ENCODE peak calls at places on chromosomes 6 and 20, in four cellular contexts. N is cardiac fibroblast, Z is foreskin fibroblast, O is adrenal gland. R is an unnamed sample.

GRCh38 chr20:3085571-3086072 is 1.1 kb upstream of the AVP start:
- DNase-seq in N (no peak), Z (no peak), O (no peak), R (no peak)

GRCh38 chr6:37630281-37630799 is 67.3 kb downstream of the MDGA1 start:
- DNase-seq in N (peak), Z (peak), O (peak), R (peak)

GRCh38 chr6:131116755-131117360 is 18.4 kb upstream of the AKAP7 start:
- DNase-seq in N (peak), Z (peak), O (no peak), R (no peak)

GRCh38 chr6:26234421-26235239 is 130.4 kb upstream of the BTN3A2 start:
- DNase-seq in N (peak), Z (peak), O (peak), R (no peak)

GRCh38 chr6:42099340-42100028 is 42.9 kb downstream of the C6orf132 start:
- DNase-seq in N (peak), Z (peak), O (peak), R (no peak)

GRCh38 chr6:159973951-159974350 is 5.1 kb downstream of the IGF2R start:
- DNase-seq in N (peak), Z (peak), O (no peak), R (no peak)

GRCh38 chr20:25227317-25227831 is 20.5 kb upstream of the PYGB start:
- DNase-seq in N (peak), Z (peak), O (peak), R (no peak)

GRCh38 chr6:153170511-153170910 is 39.4 kb upstream of the RGS17 start:
- DNase-seq in N (peak), Z (peak), O (no peak), R (no peak)

GRCh38 chr6:15088904-15089568 is 156.8 kb upstream of the JARID2 start:
- DNase-seq in N (no peak), Z (no peak), O (no peak), R (no peak)

GRCh38 chr6:47413752-47414516 is 63.7 kb upstream of the CD2AP start:
- DNase-seq in N (peak), Z (peak), O (peak), R (no peak)

GRCh38 chr6:151452750-151453427 is 963 bp upstream of the RMND1 start:
- DNase-seq in N (peak), Z (no peak), O (peak), R (no peak)

GRCh38 chr20:1402149-1402548 is 9.3 kb upstream of the FKBP1A start:
- DNase-seq in N (peak), Z (no peak), O (no peak), R (no peak)

GRCh38 chr6:169545956-169546355 is 155.9 kb downstream of the WDR27 start:
- DNase-seq in N (peak), Z (no peak), O (no peak), R (no peak)

GRCh38 chr6:1208876-1209275 is 103.0 kb upstream of the FOXQ1 start:
- DNase-seq in N (no peak), Z (no peak), O (no peak), R (peak)

GRCh38 chr20:48069626-48070025 is 284.3 kb upstream of the SULF2 start:
- DNase-seq in N (no peak), Z (no peak), O (no peak), R (no peak)

GRCh38 chr20:44754554-44754953 is 8.9 kb downstream of the KCNK15 start:
- DNase-seq in N (no peak), Z (no peak), O (no peak), R (no peak)

DNA sequence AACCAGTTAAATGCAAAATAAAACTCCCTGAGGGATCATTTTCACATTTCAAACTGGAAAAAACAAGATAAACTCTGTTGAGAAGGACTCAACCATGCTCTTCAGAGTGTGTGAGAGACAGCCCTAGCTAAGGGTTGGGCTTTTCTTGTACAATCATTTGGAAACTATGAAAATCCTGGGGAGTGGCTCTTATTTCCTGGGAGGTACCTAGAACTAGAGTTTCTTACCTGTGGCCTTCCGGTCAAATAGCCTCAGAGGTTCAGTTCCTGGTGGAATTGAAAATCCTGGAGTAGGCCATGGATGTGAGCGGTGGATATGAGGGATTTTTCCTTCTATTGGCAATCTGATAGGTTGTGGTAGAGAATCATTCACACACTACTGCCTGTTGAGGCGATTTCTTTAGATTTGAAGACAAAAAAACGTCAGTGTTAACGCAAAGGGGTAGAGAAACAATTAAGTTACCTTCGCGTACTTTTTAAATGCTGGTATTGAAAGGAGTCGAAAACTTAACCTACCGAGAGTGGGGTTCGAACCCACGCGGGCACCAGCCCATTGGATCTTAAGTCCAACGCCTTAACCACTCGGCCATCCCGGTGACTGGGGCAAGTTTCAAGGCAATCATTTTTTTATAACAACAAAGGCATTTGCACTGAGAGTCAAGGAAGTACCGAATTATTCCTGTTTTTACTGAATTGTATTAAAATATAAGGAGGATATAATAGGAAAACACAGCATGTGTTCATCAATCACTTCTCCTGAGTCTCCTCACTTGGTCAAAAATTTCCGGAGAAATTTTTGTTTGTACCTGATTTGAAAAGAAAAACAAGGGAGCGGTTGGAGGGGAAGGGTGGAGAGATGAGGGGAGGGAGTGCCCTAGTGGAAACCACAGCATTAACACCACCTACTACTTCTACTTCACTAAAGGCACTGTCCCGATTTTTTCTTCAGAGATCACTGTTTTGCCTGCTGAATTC is 191.3 kb downstream of the OR2B2 start:
- DNase-seq in N (peak), Z (no peak), O (no peak), R (no peak)
- TF ChIP-seq CTCF in N (no peak), Z (no peak), O (no peak), R (peak)

DNA sequence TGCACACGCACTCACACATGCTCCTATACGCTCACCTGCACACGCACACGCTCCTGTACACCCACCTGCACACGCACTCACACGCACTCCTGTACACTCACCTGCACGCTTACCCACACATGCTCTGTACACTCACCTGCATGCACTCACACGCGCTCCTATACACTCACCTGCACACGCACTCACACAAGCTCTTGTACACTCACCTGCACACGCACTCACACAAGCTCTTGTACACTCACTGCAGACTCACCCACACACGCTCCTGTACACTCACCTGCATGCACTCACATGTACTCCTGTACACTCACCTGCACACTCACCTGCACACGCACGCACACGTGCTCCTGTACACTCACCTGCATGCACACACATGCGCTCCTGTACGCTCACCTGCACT is 22.0 kb upstream of the TAF4 start:
- DNase-seq in N (no peak), Z (no peak), O (no peak), R (no peak)
- H3K4me3 ChIP-seq in N (no peak), Z (no peak), O (no peak), R (no peak)

GRCh38 chr6:122180132-122180531 is 219.3 kb upstream of the HSF2 start:
- DNase-seq in N (no peak), Z (peak), O (no peak), R (no peak)
- TF ChIP-seq CTCF in N (no peak), Z (peak), O (peak), R (peak)

DNA sequence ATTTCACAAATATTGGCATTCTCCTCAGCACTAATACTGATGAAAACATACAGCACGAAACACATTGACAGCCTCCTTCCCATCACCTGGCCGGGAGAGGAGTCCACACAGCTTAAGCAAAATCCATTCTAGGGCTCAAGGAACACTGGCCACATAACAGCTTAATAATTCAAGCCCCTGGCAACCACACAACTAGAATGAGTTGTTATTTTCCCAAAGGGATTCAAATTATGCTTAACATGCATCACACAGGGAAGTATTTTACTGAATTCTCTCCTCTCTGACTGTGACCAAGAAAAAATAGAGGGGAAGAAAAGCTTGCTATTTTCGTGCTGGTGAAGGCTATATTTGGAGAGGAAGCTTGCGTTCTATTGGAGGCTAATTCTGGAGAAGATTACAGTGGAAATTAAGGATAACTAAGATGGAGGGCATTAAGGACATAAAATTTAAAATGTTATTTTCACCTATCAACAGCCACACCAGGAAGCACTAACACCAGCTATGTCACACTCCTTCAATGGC is 198.5 kb downstream of the ADGRG6 start:
- DNase-seq in N (peak), Z (no peak), O (no peak), R (no peak)
- H3K4me3 ChIP-seq in N (no peak), Z (no peak), O (no peak), R (no peak)

R was measured in retinal pigment epithelial cell.